ENCODE peak calls at places on chromosomes 4 and X, in eight cellular contexts. I, T, S, Y, V, J, Z and O are unnamed samples. For H3K27me3, the result is how much of the 10 kb centered on the place peaks cover.

GRCh38 chr4:74671074-74671698 is 123.1 kb downstream of the BTC start:
- DNase-seq in I (peak), T (no peak), S (peak), Y (no peak), V (peak), J (peak), Z (peak), O (peak)

GRCh38 chrX:154719132-154719675 is 31.7 kb downstream of the GAB3 start:
- DNase-seq in I (no peak), T (no peak), S (peak), Y (no peak), V (peak), J (no peak), Z (no peak), O (no peak)

GRCh38 chrX:110568396-110568795 is 209.7 kb downstream of the RTL9 start:
- DNase-seq in I (no peak), T (no peak), S (no peak), Y (no peak), V (no peak), J (no peak), Z (no peak), O (no peak)

GRCh38 chrX:123184858-123185251 is 777 bp downstream of the GRIA3 start:
- DNase-seq in I (peak), T (no peak), S (no peak), Y (no peak), V (no peak), J (peak), Z (no peak), O (no peak)

GRCh38 chr4:14857986-14858385 is 144.3 kb upstream of the CPEB2 start:
- DNase-seq in I (no peak), T (no peak), S (no peak), Y (no peak), V (no peak), J (no peak), Z (no peak), O (no peak)

GRCh38 chr4:100420571-100420970 is 97.3 kb downstream of the EMCN start:
- DNase-seq in I (no peak), T (no peak), S (no peak), Y (no peak), V (no peak), J (no peak), Z (no peak), O (no peak)

GRCh38 chr4:41430796-41431195 is 107.2 kb upstream of the LIMCH1 start:
- DNase-seq in I (no peak), T (no peak), S (no peak), Y (no peak), V (no peak), J (no peak), Z (no peak), O (no peak)

GRCh38 chr4:128660361-128660964 is 149.0 kb upstream of the JADE1 start:
- DNase-seq in I (peak), T (peak), S (no peak), Y (peak), V (no peak), J (no peak), Z (peak), O (no peak)

GRCh38 chr4:109315818-109316217 is 13.4 kb upstream of the COL25A1 start:
- DNase-seq in I (no peak), T (no peak), S (no peak), Y (no peak), V (no peak), J (peak), Z (no peak), O (no peak)

GRCh38 chr4:53734182-53734581 is 142.9 kb upstream of the LNX1 start:
- DNase-seq in I (no peak), T (no peak), S (no peak), Y (no peak), V (no peak), J (no peak), Z (no peak), O (no peak)

GRCh38 chrX:77668391-77669237 is 117.4 kb downstream of the ATRX start:
- DNase-seq in I (no peak), T (no peak), S (no peak), Y (no peak), V (no peak), J (no peak), Z (peak), O (no peak)

GRCh38 chr4:182141623-182142022 is 101.6 kb upstream of the TENM3 start:
- DNase-seq in I (no peak), T (no peak), S (no peak), Y (no peak), V (no peak), J (no peak), Z (no peak), O (no peak)

GRCh38 chr4:182142146-182143085 is 100.8 kb upstream of the TENM3 start:
- DNase-seq in I (no peak), T (no peak), S (no peak), Y (no peak), V (peak), J (peak), Z (peak), O (no peak)

GRCh38 chr4:182141046-182141445 is 102.2 kb upstream of the TENM3 start:
- DNase-seq in I (no peak), T (no peak), S (no peak), Y (no peak), V (no peak), J (peak), Z (no peak), O (no peak)

GRCh38 chr4:182139481-182139880 is 103.7 kb upstream of the TENM3 start:
- DNase-seq in I (no peak), T (no peak), S (no peak), Y (no peak), V (peak), J (no peak), Z (no peak), O (no peak)

DNA sequence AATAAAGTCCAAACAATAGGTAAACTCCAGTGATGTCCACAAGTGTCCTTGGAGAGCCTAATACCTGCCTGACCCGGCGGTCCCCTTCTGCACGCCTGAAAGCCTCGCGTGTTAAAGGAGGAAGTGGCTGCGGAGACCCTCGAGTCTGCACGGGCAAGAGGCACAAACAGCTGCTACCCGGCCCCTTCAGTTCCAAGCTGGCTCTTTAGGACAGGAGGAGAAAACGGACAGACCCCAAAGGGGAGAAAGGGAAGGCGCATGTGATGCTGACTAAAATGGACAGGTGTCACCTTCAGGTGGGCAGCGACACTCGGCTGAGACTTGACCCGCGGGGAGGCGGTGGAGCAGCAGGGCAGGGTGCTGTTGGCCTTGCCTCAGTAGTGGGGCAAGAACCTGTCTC is 102.7 kb upstream of the TENM3 start:
- DNase-seq in I (no peak), T (no peak), S (no peak), Y (no peak), V (no peak), J (peak), Z (no peak), O (no peak)
- H3K27me3 ChIP-seq in I (under half), T (under half), S (under half), Y (half or more), V (under half), J (under half), Z (under half), O (half or more)

DNA sequence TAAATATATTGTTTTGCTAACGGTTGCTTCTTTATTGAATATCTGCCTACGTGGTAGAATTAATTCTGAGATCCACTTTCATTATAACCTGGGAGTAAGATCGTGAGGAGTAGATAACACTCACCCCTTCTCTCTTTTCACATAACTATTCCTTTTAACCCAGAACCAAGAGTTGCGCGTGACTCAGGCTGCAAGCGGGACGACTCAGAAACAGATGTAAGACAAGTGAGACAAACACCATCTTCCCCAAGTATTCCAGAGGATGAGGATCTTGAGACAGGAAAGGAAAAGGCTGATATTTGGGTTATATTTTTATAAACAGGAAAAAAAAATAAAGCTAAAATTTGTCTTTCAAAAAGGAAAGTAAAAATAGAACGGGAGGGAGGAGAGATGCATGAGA is 318.8 kb upstream of the NOCT start:
- DNase-seq in I (no peak), T (no peak), S (no peak), Y (no peak), V (no peak), J (no peak), Z (no peak), O (no peak)
- H3K27ac ChIP-seq in I (no peak), T (no peak), S (no peak), Y (no peak), V (no peak), J (no peak), Z (no peak), O (no peak)

GRCh38 chr4:168487821-168488162 is 7.5 kb upstream of the DDX60L start:
- DNase-seq in I (no peak), T (no peak), S (no peak), Y (no peak), V (peak), J (no peak), Z (no peak), O (no peak)

GRCh38 chr4:168486961-168487820 is 6.9 kb upstream of the DDX60L start:
- DNase-seq in I (no peak), T (no peak), S (no peak), Y (no peak), V (peak), J (no peak), Z (peak), O (no peak)

GRCh38 chr4:168488800-168489404 is 8.0 kb upstream of the PALLD start:
- DNase-seq in I (no peak), T (no peak), S (no peak), Y (peak), V (no peak), J (no peak), Z (no peak), O (no peak)

GRCh38 chr4:168491563-168491962 is 5.3 kb upstream of the PALLD start:
- DNase-seq in I (no peak), T (no peak), S (no peak), Y (no peak), V (no peak), J (no peak), Z (no peak), O (no peak)

DNA sequence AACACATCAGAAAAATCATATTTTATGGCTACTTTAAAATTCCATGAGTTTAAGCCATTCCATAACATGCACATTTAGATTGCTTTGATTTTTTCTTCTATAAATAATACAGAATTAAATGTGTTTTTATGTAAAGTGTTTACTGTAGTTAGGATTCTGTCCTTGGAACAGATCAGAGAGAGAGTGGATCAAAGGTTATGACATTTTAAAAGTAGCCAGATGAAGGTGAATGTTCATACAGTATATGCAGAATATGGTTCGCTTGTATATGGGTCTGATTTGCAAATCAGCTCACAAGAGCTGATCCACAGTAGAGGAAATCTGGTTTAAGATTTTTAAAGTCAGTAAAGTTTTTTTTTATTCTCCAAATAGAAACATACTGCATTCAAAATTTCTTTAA is 7.2 kb upstream of the PALLD start:
- DNase-seq in I (no peak), T (no peak), S (no peak), Y (no peak), V (no peak), J (no peak), Z (no peak), O (no peak)
- H3K27me3 ChIP-seq in I (under half), T (under half), S (under half), Y (under half), V (under half), J (under half), Z (under half), O (under half)

DNA sequence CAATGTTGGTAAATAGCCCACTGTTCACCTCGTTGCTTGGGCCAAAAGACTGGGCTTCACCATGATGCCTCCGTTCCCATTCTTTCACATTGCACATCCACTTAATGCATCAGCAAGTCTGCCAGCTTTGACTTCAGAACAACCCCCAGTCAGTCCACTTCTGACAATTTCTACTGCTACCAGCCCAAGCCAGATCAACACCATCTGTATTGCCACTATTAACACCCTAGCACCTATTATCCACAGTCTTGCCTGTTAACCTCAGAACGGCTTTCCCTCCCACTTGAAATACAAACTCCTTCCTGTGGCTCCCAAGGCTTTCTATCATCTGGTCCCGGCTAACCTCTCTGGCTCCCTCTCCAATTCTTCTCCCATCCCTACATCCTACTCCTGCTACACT is 95.7 kb downstream of the SH3RF1 start:
- DNase-seq in I (no peak), T (no peak), S (no peak), Y (no peak), V (no peak), J (no peak), Z (no peak), O (no peak)
- H3K27ac ChIP-seq in I (no peak), T (no peak), S (no peak), Y (no peak), V (no peak), J (no peak), Z (peak), O (no peak)

DNA sequence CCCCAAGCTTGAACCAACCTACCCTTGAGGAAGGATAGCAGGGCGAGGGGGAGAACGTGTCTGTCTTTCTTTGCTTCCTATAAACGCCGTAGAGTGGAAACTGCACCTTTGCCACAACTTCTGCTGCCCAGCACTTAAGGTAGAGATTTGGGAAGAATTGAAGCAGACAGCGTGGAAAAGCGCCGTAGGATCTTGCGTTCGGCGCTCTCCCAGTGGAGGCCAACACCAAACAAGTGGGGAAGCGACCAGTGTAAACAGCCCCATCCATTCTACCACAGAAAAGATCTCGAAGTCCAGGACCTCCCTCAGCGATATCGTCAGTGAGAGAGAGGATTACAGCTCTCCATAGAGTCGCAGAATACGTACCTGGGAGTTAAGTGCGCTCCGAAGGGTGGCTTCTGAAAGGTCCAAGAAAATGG is 3.9 kb upstream of the NKX6-1 start:
- DNase-seq in I (no peak), T (no peak), S (no peak), Y (no peak), V (no peak), J (peak), Z (no peak), O (no peak)
- H3K27me3 ChIP-seq in I (under half), T (under half), S (under half), Y (half or more), V (under half), J (half or more), Z (half or more), O (half or more)

DNA sequence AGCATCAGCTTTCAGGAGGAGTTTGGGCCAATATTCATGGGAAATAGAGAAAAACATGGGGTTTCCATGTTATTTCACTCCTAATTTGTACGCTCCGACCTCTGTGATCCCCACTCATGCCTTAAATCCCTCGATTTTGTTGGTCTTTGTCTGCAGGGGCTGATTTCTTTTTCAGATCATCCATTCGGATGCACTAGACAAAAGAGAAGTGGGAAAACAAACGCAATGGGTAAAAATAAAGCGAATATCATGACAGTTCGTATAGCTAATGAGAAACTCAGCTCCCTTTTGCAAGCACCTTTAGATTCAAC is 139.1 kb upstream of the PLAC1 start:
- DNase-seq in I (no peak), T (no peak), S (no peak), Y (no peak), V (no peak), J (no peak), Z (no peak), O (no peak)
- H3K27ac ChIP-seq in I (no peak), T (no peak), S (peak), Y (no peak), V (no peak), J (peak), Z (no peak), O (peak)

GRCh38 chrX:53283567-53283966 is 2.2 kb upstream of the IQSEC2 start:
- DNase-seq in I (no peak), T (no peak), S (no peak), Y (no peak), V (no peak), J (no peak), Z (no peak), O (no peak)
- H3K27me3 ChIP-seq in I (under half), T (under half), S (under half), Y (under half), V (under half), J (under half), Z (under half), O (under half)

DNA sequence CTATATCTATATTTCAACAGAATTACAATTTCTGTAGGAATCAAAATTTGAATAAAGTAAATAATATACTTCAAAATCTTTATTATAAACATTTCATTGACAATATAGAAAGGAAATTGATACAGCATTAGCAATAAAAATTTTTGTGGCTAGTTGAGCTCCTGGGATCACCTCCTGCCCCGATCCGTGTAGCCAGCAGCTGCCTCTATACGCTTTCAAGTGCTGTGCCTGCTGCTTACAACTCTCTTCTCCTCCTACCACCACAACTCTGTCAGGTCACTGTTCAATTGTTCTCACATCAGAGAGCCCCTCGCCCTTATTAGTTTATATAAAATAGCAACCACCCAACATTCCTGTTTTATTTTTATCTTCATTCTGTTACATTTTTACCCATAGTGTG is 27.6 kb downstream of the INPP4B start:
- DNase-seq in I (no peak), T (no peak), S (no peak), Y (no peak), V (no peak), J (no peak), Z (no peak), O (no peak)
- H3K27ac ChIP-seq in I (no peak), T (no peak), S (no peak), Y (no peak), V (no peak), J (no peak), Z (no peak), O (no peak)

GRCh38 chr4:574346-575161 is 1.5 kb downstream of the TMEM271 start:
- DNase-seq in I (no peak), T (no peak), S (no peak), Y (no peak), V (no peak), J (no peak), Z (no peak), O (no peak)
- H3K27me3 ChIP-seq in I (under half), T (under half), S (under half), Y (half or more), V (under half), J (half or more), Z (under half), O (half or more)